ENCODE peak calls at places on chromosomes 7 and 10, in four cellular contexts. One of them, this sample, is unnamed.

GRCh38 chr7:132654150-132654549 is 77.9 kb upstream of the PLXNA4 start:
- DNase-seq in stimulated activated CD4-positive, alpha-beta T cell treated with anti-CD3 and anti-CD28 coated beads, Interleukin-1b, Interleukin-23, amount 100 ng/mL, for 24 hours: no peak
- DNase-seq in lower lobe of right lung: no peak
- DNase-seq in activated CD4-positive, alpha-beta T cell treated with anti-CD3 and anti-CD28 coated beads, Interleukin-2, amount 50 U/mL, for 1 hour: no peak
- DNase-seq in this sample: no peak

GRCh38 chr7:23191022-23191421 is 9.2 kb downstream of the NUP42 start:
- DNase-seq in stimulated activated CD4-positive, alpha-beta T cell treated with anti-CD3 and anti-CD28 coated beads, Interleukin-1b, Interleukin-23, amount 100 ng/mL, for 24 hours: no peak
- DNase-seq in lower lobe of right lung: no peak
- DNase-seq in activated CD4-positive, alpha-beta T cell treated with anti-CD3 and anti-CD28 coated beads, Interleukin-2, amount 50 U/mL, for 1 hour: no peak
- DNase-seq in this sample: no peak

GRCh38 chr7:4694653-4695335 is 12.7 kb downstream of the FOXK1 start:
- DNase-seq in stimulated activated CD4-positive, alpha-beta T cell treated with anti-CD3 and anti-CD28 coated beads, Interleukin-1b, Interleukin-23, amount 100 ng/mL, for 24 hours: no peak
- DNase-seq in lower lobe of right lung: no peak
- DNase-seq in activated CD4-positive, alpha-beta T cell treated with anti-CD3 and anti-CD28 coated beads, Interleukin-2, amount 50 U/mL, for 1 hour: no peak
- DNase-seq in this sample: no peak

GRCh38 chr10:104332243-104333036 is 5.8 kb downstream of the ITPRIP start:
- DNase-seq in stimulated activated CD4-positive, alpha-beta T cell treated with anti-CD3 and anti-CD28 coated beads, Interleukin-1b, Interleukin-23, amount 100 ng/mL, for 24 hours: no peak
- DNase-seq in lower lobe of right lung: no peak
- DNase-seq in activated CD4-positive, alpha-beta T cell treated with anti-CD3 and anti-CD28 coated beads, Interleukin-2, amount 50 U/mL, for 1 hour: no peak
- DNase-seq in this sample: no peak

GRCh38 chr7:149719050-149719899 is 54.1 kb downstream of the ZNF467 start:
- DNase-seq in stimulated activated CD4-positive, alpha-beta T cell treated with anti-CD3 and anti-CD28 coated beads, Interleukin-1b, Interleukin-23, amount 100 ng/mL, for 24 hours: no peak
- DNase-seq in lower lobe of right lung: no peak
- DNase-seq in activated CD4-positive, alpha-beta T cell treated with anti-CD3 and anti-CD28 coated beads, Interleukin-2, amount 50 U/mL, for 1 hour: no peak
- DNase-seq in this sample: no peak

GRCh38 chr10:10994360-10994759 is 23.3 kb upstream of the CELF2 start:
- DNase-seq in stimulated activated CD4-positive, alpha-beta T cell treated with anti-CD3 and anti-CD28 coated beads, Interleukin-1b, Interleukin-23, amount 100 ng/mL, for 24 hours: no peak
- DNase-seq in lower lobe of right lung: no peak
- DNase-seq in activated CD4-positive, alpha-beta T cell treated with anti-CD3 and anti-CD28 coated beads, Interleukin-2, amount 50 U/mL, for 1 hour: no peak
- DNase-seq in this sample: no peak

GRCh38 chr7:101236292-101236691 is 1.3 kb downstream of the CLDN15 start:
- DNase-seq in stimulated activated CD4-positive, alpha-beta T cell treated with anti-CD3 and anti-CD28 coated beads, Interleukin-1b, Interleukin-23, amount 100 ng/mL, for 24 hours: no peak
- DNase-seq in lower lobe of right lung: no peak
- DNase-seq in activated CD4-positive, alpha-beta T cell treated with anti-CD3 and anti-CD28 coated beads, Interleukin-2, amount 50 U/mL, for 1 hour: no peak
- DNase-seq in this sample: no peak

GRCh38 chr10:79150444-79150754 is 81.6 kb downstream of the ZMIZ1 start:
- DNase-seq in stimulated activated CD4-positive, alpha-beta T cell treated with anti-CD3 and anti-CD28 coated beads, Interleukin-1b, Interleukin-23, amount 100 ng/mL, for 24 hours: no peak
- DNase-seq in lower lobe of right lung: no peak
- DNase-seq in activated CD4-positive, alpha-beta T cell treated with anti-CD3 and anti-CD28 coated beads, Interleukin-2, amount 50 U/mL, for 1 hour: no peak
- DNase-seq in this sample: no peak

GRCh38 chr7:37284805-37285211 is 163.9 kb downstream of the ELMO1 start:
- DNase-seq in stimulated activated CD4-positive, alpha-beta T cell treated with anti-CD3 and anti-CD28 coated beads, Interleukin-1b, Interleukin-23, amount 100 ng/mL, for 24 hours: no peak
- DNase-seq in lower lobe of right lung: peak; percentile 59
- DNase-seq in activated CD4-positive, alpha-beta T cell treated with anti-CD3 and anti-CD28 coated beads, Interleukin-2, amount 50 U/mL, for 1 hour: peak; percentile 29
- DNase-seq in this sample: peak; percentile 17

GRCh38 chr10:35781643-35782035 is 139.5 kb upstream of the FZD8 start:
- DNase-seq in stimulated activated CD4-positive, alpha-beta T cell treated with anti-CD3 and anti-CD28 coated beads, Interleukin-1b, Interleukin-23, amount 100 ng/mL, for 24 hours: no peak
- DNase-seq in lower lobe of right lung: no peak
- DNase-seq in activated CD4-positive, alpha-beta T cell treated with anti-CD3 and anti-CD28 coated beads, Interleukin-2, amount 50 U/mL, for 1 hour: no peak
- DNase-seq in this sample: no peak

GRCh38 chr10:133008196-133008595 is 65.8 kb upstream of the CFAP46 start:
- DNase-seq in stimulated activated CD4-positive, alpha-beta T cell treated with anti-CD3 and anti-CD28 coated beads, Interleukin-1b, Interleukin-23, amount 100 ng/mL, for 24 hours: no peak
- DNase-seq in lower lobe of right lung: no peak
- DNase-seq in activated CD4-positive, alpha-beta T cell treated with anti-CD3 and anti-CD28 coated beads, Interleukin-2, amount 50 U/mL, for 1 hour: no peak
- DNase-seq in this sample: no peak

GRCh38 chr7:46932656-46933424 is 649.1 kb downstream of the TNS3 start:
- DNase-seq in stimulated activated CD4-positive, alpha-beta T cell treated with anti-CD3 and anti-CD28 coated beads, Interleukin-1b, Interleukin-23, amount 100 ng/mL, for 24 hours: no peak
- DNase-seq in lower lobe of right lung: no peak
- DNase-seq in activated CD4-positive, alpha-beta T cell treated with anti-CD3 and anti-CD28 coated beads, Interleukin-2, amount 50 U/mL, for 1 hour: no peak
- DNase-seq in this sample: no peak

GRCh38 chr10:67612577-67613537 is 83.1 kb downstream of the CTNNA3 start:
- DNase-seq in stimulated activated CD4-positive, alpha-beta T cell treated with anti-CD3 and anti-CD28 coated beads, Interleukin-1b, Interleukin-23, amount 100 ng/mL, for 24 hours: peak; percentile 34
- DNase-seq in lower lobe of right lung: no peak
- DNase-seq in activated CD4-positive, alpha-beta T cell treated with anti-CD3 and anti-CD28 coated beads, Interleukin-2, amount 50 U/mL, for 1 hour: peak; percentile 36
- DNase-seq in this sample: peak; percentile 79

GRCh38 chr7:118057404-118057803 is 126.6 kb upstream of the LSM8 start:
- DNase-seq in stimulated activated CD4-positive, alpha-beta T cell treated with anti-CD3 and anti-CD28 coated beads, Interleukin-1b, Interleukin-23, amount 100 ng/mL, for 24 hours: no peak
- DNase-seq in lower lobe of right lung: no peak
- DNase-seq in activated CD4-positive, alpha-beta T cell treated with anti-CD3 and anti-CD28 coated beads, Interleukin-2, amount 50 U/mL, for 1 hour: no peak
- DNase-seq in this sample: no peak

GRCh38 chr10:61643316-61643751 is 19.4 kb upstream of the CABCOCO1 start:
- DNase-seq in stimulated activated CD4-positive, alpha-beta T cell treated with anti-CD3 and anti-CD28 coated beads, Interleukin-1b, Interleukin-23, amount 100 ng/mL, for 24 hours: no peak
- DNase-seq in lower lobe of right lung: no peak
- DNase-seq in activated CD4-positive, alpha-beta T cell treated with anti-CD3 and anti-CD28 coated beads, Interleukin-2, amount 50 U/mL, for 1 hour: no peak
- DNase-seq in this sample: no peak

GRCh38 chr7:19560111-19560883 is 148.5 kb downstream of the POLR1F start:
- DNase-seq in stimulated activated CD4-positive, alpha-beta T cell treated with anti-CD3 and anti-CD28 coated beads, Interleukin-1b, Interleukin-23, amount 100 ng/mL, for 24 hours: no peak
- DNase-seq in lower lobe of right lung: no peak
- DNase-seq in activated CD4-positive, alpha-beta T cell treated with anti-CD3 and anti-CD28 coated beads, Interleukin-2, amount 50 U/mL, for 1 hour: no peak
- DNase-seq in this sample: no peak

GRCh38 chr10:71094712-71095390 is 117.5 kb upstream of the UNC5B start:
- DNase-seq in stimulated activated CD4-positive, alpha-beta T cell treated with anti-CD3 and anti-CD28 coated beads, Interleukin-1b, Interleukin-23, amount 100 ng/mL, for 24 hours: peak; percentile 13
- DNase-seq in lower lobe of right lung: no peak
- DNase-seq in activated CD4-positive, alpha-beta T cell treated with anti-CD3 and anti-CD28 coated beads, Interleukin-2, amount 50 U/mL, for 1 hour: no peak
- DNase-seq in this sample: no peak

GRCh38 chr10:46524471-46525176 is 31.8 kb downstream of the GPRIN2 start:
- DNase-seq in stimulated activated CD4-positive, alpha-beta T cell treated with anti-CD3 and anti-CD28 coated beads, Interleukin-1b, Interleukin-23, amount 100 ng/mL, for 24 hours: no peak
- DNase-seq in lower lobe of right lung: peak; percentile 51
- DNase-seq in activated CD4-positive, alpha-beta T cell treated with anti-CD3 and anti-CD28 coated beads, Interleukin-2, amount 50 U/mL, for 1 hour: no peak
- DNase-seq in this sample: no peak

GRCh38 chr10:75475470-75476182 is 44.2 kb downstream of the LRMDA start:
- DNase-seq in stimulated activated CD4-positive, alpha-beta T cell treated with anti-CD3 and anti-CD28 coated beads, Interleukin-1b, Interleukin-23, amount 100 ng/mL, for 24 hours: no peak
- DNase-seq in lower lobe of right lung: no peak
- DNase-seq in activated CD4-positive, alpha-beta T cell treated with anti-CD3 and anti-CD28 coated beads, Interleukin-2, amount 50 U/mL, for 1 hour: no peak
- DNase-seq in this sample: no peak

GRCh38 chr7:128102490-128103291 is 71.5 kb upstream of the LRRC4 start:
- DNase-seq in stimulated activated CD4-positive, alpha-beta T cell treated with anti-CD3 and anti-CD28 coated beads, Interleukin-1b, Interleukin-23, amount 100 ng/mL, for 24 hours: no peak
- DNase-seq in lower lobe of right lung: peak; percentile 12
- DNase-seq in activated CD4-positive, alpha-beta T cell treated with anti-CD3 and anti-CD28 coated beads, Interleukin-2, amount 50 U/mL, for 1 hour: no peak
- DNase-seq in this sample: no peak